ENCODE peak calls at places on chromosomes 1 and 21, in ten cellular contexts. F is AG09309; S is brain microvascular endothelial cell; B is ELR; N is stimulated activated CD4-positive, alpha-beta T cell treated with anti-CD3 and anti-CD28 coated beads, TNF-alpha, amount 100 ng/mL, for 4 hours; H is smooth muscle cell of the brain vasculature; Y is skeletal muscle cell; U is NCI-H2029; J is C1 segment of cervical spinal cord; O is T-helper 22 cell. I is an unnamed sample.

GRCh38 chr1:234533975-234534876 is 55.2 kb upstream of the TARBP1 start:
- DNase-seq in N (no peak), F (peak; percentile 99), O (no peak), Y (peak; percentile 99), J (peak; percentile 68), S (peak; percentile 96), B (no peak), H (peak; percentile 95), U (no peak), I (peak; percentile 86)

GRCh38 chr1:219660666-219661463 is 48.0 kb upstream of the ZC3H11B start:
- DNase-seq in Y (peak; percentile 75), F (peak; percentile 77), U (peak; percentile 54), H (peak; percentile 94), J (peak; percentile 70), B (peak; percentile 72), N (no peak), S (peak; percentile 94), O (no peak), I (peak; percentile 84)

GRCh38 chr1:8343464-8344001 is 25.6 kb downstream of the SLC45A1 start:
- DNase-seq in O (no peak), N (no peak), F (peak; percentile 80), J (no peak), S (peak; percentile 94), U (no peak), Y (peak; percentile 84), H (peak; percentile 84), B (peak; percentile 96), I (peak; percentile 36)

GRCh38 chr1:240597153-240597745 is 14.7 kb downstream of the GREM2 start:
- DNase-seq in S (no peak), O (no peak), H (no peak), F (no peak), J (no peak), Y (no peak), B (no peak), U (no peak), N (no peak), I (no peak)

GRCh38 chr1:14945132-14946010 is 208.2 kb upstream of the TMEM51 start:
- DNase-seq in Y (peak; percentile 41), F (peak; percentile 80), N (no peak), U (no peak), S (peak; percentile 67), H (no peak), J (peak; percentile 48), B (peak; percentile 62), O (no peak), I (peak; percentile 37)

GRCh38 chr1:60488857-60489256 is 415.3 kb upstream of the C1orf87 start:
- DNase-seq in U (no peak), O (no peak), N (no peak), Y (no peak), S (no peak), F (no peak), H (no peak), J (no peak), B (no peak), I (no peak)

GRCh38 chr1:109579044-109579443 is 30.6 kb downstream of the GNAI3 start:
- DNase-seq in S (no peak), H (no peak), J (no peak), O (no peak), U (no peak), B (no peak), F (no peak), Y (no peak), N (no peak), I (no peak)

GRCh38 chr1:21012937-21013336 is 163.8 kb downstream of the EIF4G3 start:
- DNase-seq in N (no peak), H (peak; percentile 54), F (no peak), Y (peak; percentile 31), O (no peak), J (no peak), S (no peak), B (no peak), U (no peak), I (no peak)

GRCh38 chr1:100038401-100039306 is 68.9 kb downstream of the SLC35A3 start:
- DNase-seq in Y (peak; percentile 21), H (no peak), S (peak; percentile 69), B (peak; percentile 74), O (peak; percentile 68), F (no peak), N (peak; percentile 58), U (peak; percentile 61), J (peak; percentile 56), I (peak; percentile 78)

GRCh38 chr1:160597705-160598104 is 18.4 kb upstream of the CD84 start:
- DNase-seq in Y (no peak), H (no peak), F (no peak), S (no peak), U (no peak), O (no peak), B (no peak), J (no peak), N (no peak), I (no peak)

GRCh38 chr21:27365394-27365793 is 398.5 kb upstream of the ADAMTS5 start:
- DNase-seq in N (no peak), U (no peak), B (peak; percentile 59), H (no peak), S (no peak), O (no peak), J (no peak), F (no peak), Y (no peak), I (no peak)

GRCh38 chr1:94039871-94040569 is 80.9 kb downstream of the ABCA4 start:
- DNase-seq in H (no peak), N (no peak), B (peak; percentile 36), O (no peak), J (no peak), F (no peak), Y (peak; percentile 62), S (no peak), U (no peak), I (peak; percentile 32)

I was measured in endothelial cell of umbilical vein.